ENCODE peak calls at places on chromosome 13, in four cellular contexts. T is neural crest cell; Z is stimulated activated CD8-positive, alpha-beta memory T cell treated with anti-CD3 and anti-CD28 coated beads, Interleukin-12 subunit alpha, Interleukin-12 subunit beta, amount 100 ng/mL, for 4 hours; N is GM19239. F is an unnamed sample.

GRCh38 chr13:47168086-47168485 is 271.2 kb upstream of the HTR2A start:
- DNase-seq in N (no peak), T (no peak), Z (no peak), F (no peak)

GRCh38 chr13:111537115-111537728 is 216.8 kb downstream of the TEX29 start:
- DNase-seq in N (no peak), Z (no peak), T (no peak), F (no peak)

GRCh38 chr13:78595458-78595818 is 7.9 kb downstream of the POU4F1 start:
- DNase-seq in Z (no peak), N (no peak), T (no peak), F (no peak)

GRCh38 chr13:113724780-113725315 is 34.2 kb upstream of the TMEM255B start:
- DNase-seq in Z (peak), T (peak), N (peak), F (peak)

GRCh38 chr13:78152415-78152814 is 233.8 kb upstream of the EDNRB start:
- DNase-seq in N (no peak), Z (no peak), T (no peak), F (no peak)

GRCh38 chr13:73303858-73304257 is 245.1 kb downstream of the KLF5 start:
- DNase-seq in T (no peak), Z (no peak), N (no peak), F (no peak)

GRCh38 chr13:99384468-99384867 is 77.3 kb upstream of the GPR183 start:
- DNase-seq in Z (no peak), N (no peak), T (no peak), F (no peak)

GRCh38 chr13:46010148-46010547 is 42.4 kb downstream of the ZC3H13 start:
- DNase-seq in Z (no peak), N (no peak), T (no peak), F (no peak)

GRCh38 chr13:76927955-76928354 is 20.4 kb upstream of the ACOD1 start:
- DNase-seq in N (no peak), T (no peak), Z (no peak), F (no peak)

GRCh38 chr13:26022538-26023292 is 29.1 kb downstream of the SHISA2 start:
- DNase-seq in N (no peak), T (peak), Z (no peak), F (no peak)

GRCh38 chr13:99299545-99300341 is 7.5 kb downstream of the GPR183 start:
- DNase-seq in T (no peak), Z (no peak), N (no peak), F (no peak)

GRCh38 chr13:89827552-89827951 is 1519.9 kb upstream of the MIR17HG start:
- DNase-seq in T (no peak), Z (no peak), N (no peak), F (no peak)

GRCh38 chr13:43805071-43805468 is 18.3 kb upstream of the ENOX1 start:
- DNase-seq in T (no peak), Z (no peak), N (no peak), F (no peak)

GRCh38 chr13:76948139-76948538 is at the start of gene ACOD1:
- DNase-seq in N (no peak), T (no peak), Z (no peak), F (no peak)

GRCh38 chr13:79593121-79593520 is 112.2 kb downstream of the NDFIP2 start:
- DNase-seq in N (no peak), Z (no peak), T (no peak), F (no peak)

GRCh38 chr13:112209266-112209665 is 142.3 kb downstream of the SOX1 start:
- DNase-seq in Z (no peak), N (no peak), T (no peak), F (no peak)

GRCh38 chr13:110978390-110978789 is 63.5 kb upstream of the ANKRD10 start:
- DNase-seq in N (no peak), T (no peak), Z (no peak), F (no peak)